ENCODE peak calls at places on chromosomes 5 and 9, in eight cellular contexts. U, B, T, Y, D, V, P and S are unnamed samples.

GRCh38 chr9:107548298-107549142 is 59.0 kb upstream of the KLF4 start:
- DNase-seq in U (peak), B (no peak), T (peak), Y (no peak), D (peak), V (peak), P (peak), S (peak)

GRCh38 chr5:18393546-18393945 is 759.3 kb downstream of the TAF11L14 start:
- DNase-seq in U (no peak), B (no peak), T (no peak), Y (no peak), D (no peak), V (no peak), P (no peak), S (no peak)

GRCh38 chr9:95273369-95274051 is 44.0 kb downstream of the FANCC start:
- DNase-seq in U (no peak), B (no peak), T (no peak), Y (no peak), D (no peak), V (no peak), P (no peak), S (no peak)

GRCh38 chr5:173327948-173328895 is at the start of gene STC2:
- DNase-seq in U (peak), B (no peak), T (peak), Y (no peak), D (no peak), V (peak), P (peak), S (peak)

GRCh38 chr5:131959906-131960305 is 14.4 kb upstream of the MEIKIN start:
- DNase-seq in U (peak), B (no peak), T (no peak), Y (no peak), D (no peak), V (no peak), P (no peak), S (no peak)

GRCh38 chr5:24539625-24540024 is 105.2 kb downstream of the CDH10 start:
- DNase-seq in U (no peak), B (no peak), T (peak), Y (no peak), D (no peak), V (no peak), P (no peak), S (no peak)

GRCh38 chr5:165630211-165630866 is 2124.9 kb downstream of the MAT2B start:
- DNase-seq in U (peak), B (no peak), T (peak), Y (no peak), D (no peak), V (peak), P (peak), S (peak)

GRCh38 chr5:148398698-148399121 is 15.0 kb downstream of the FBXO38 start:
- DNase-seq in U (no peak), B (no peak), T (no peak), Y (no peak), D (no peak), V (no peak), P (no peak), S (peak)

GRCh38 chr9:100104314-100104713 is 5.3 kb downstream of the INVS start:
- DNase-seq in U (peak), B (no peak), T (peak), Y (no peak), D (no peak), V (peak), P (peak), S (peak)

GRCh38 chr9:107751522-107752235 is 262.1 kb upstream of the KLF4 start:
- DNase-seq in U (peak), B (no peak), T (peak), Y (no peak), D (no peak), V (peak), P (no peak), S (no peak)

GRCh38 chr5:164009628-164010027 is 504.2 kb downstream of the MAT2B start:
- DNase-seq in U (no peak), B (no peak), T (no peak), Y (no peak), D (no peak), V (no peak), P (no peak), S (no peak)

GRCh38 chr9:68851657-68852056 is 146.6 kb downstream of the PIP5K1B start:
- DNase-seq in U (peak), B (no peak), T (peak), Y (no peak), D (no peak), V (no peak), P (peak), S (no peak)

GRCh38 chr5:174186096-174186495 is 140.6 kb downstream of the NSG2 start:
- DNase-seq in U (no peak), B (no peak), T (no peak), Y (no peak), D (no peak), V (no peak), P (no peak), S (no peak)

GRCh38 chr5:119355244-119355635 is 579 bp upstream of the TNFAIP8 start:
- DNase-seq in U (peak), B (peak), T (no peak), Y (peak), D (no peak), V (no peak), P (peak), S (no peak)

GRCh38 chr5:96905864-96906263 is 29.6 kb downstream of the ERAP2 start:
- DNase-seq in U (no peak), B (no peak), T (no peak), Y (no peak), D (no peak), V (no peak), P (no peak), S (no peak)

GRCh38 chr5:16987776-16988175 is 51.7 kb upstream of the MYO10 start:
- DNase-seq in U (no peak), B (no peak), T (no peak), Y (no peak), D (no peak), V (no peak), P (no peak), S (no peak)

GRCh38 chr9:1400983-1401382 is 350.8 kb downstream of the DMRT2 start:
- DNase-seq in U (no peak), B (no peak), T (no peak), Y (no peak), D (no peak), V (no peak), P (no peak), S (no peak)

GRCh38 chr9:130992059-130993032 is 16.6 kb upstream of the LAMC3 start:
- DNase-seq in U (no peak), B (no peak), T (no peak), Y (no peak), D (no peak), V (no peak), P (no peak), S (no peak)

GRCh38 chr5:107669543-107670027 is 1.2 kb downstream of the EFNA5 start:
- DNase-seq in U (peak), B (no peak), T (peak), Y (no peak), D (no peak), V (peak), P (peak), S (peak)

GRCh38 chr5:22852807-22853670 is at the start of gene CDH12:
- DNase-seq in U (peak), B (no peak), T (peak), Y (no peak), D (no peak), V (no peak), P (no peak), S (no peak)

GRCh38 chr9:4196886-4197285 is 103.0 kb downstream of the GLIS3 start:
- DNase-seq in U (peak), B (no peak), T (no peak), Y (no peak), D (no peak), V (peak), P (no peak), S (no peak)

GRCh38 chr5:84237126-84237525 is 147.6 kb downstream of the EDIL3 start:
- DNase-seq in U (no peak), B (no peak), T (no peak), Y (no peak), D (no peak), V (no peak), P (no peak), S (no peak)

GRCh38 chr9:97651646-97652045 is 18.0 kb downstream of the NCBP1 start:
- DNase-seq in U (no peak), B (no peak), T (no peak), Y (no peak), D (no peak), V (no peak), P (no peak), S (no peak)

GRCh38 chr9:123483191-123483803 is 127.3 kb downstream of the CRB2 start:
- DNase-seq in U (no peak), B (no peak), T (no peak), Y (no peak), D (no peak), V (no peak), P (no peak), S (no peak)

GRCh38 chr5:175520321-175520720 is 42.0 kb downstream of the SFXN1 start:
- DNase-seq in U (no peak), B (peak), T (no peak), Y (no peak), D (no peak), V (no peak), P (no peak), S (no peak)

GRCh38 chr5:10863763-10864383 is 102.8 kb upstream of the DAP start:
- DNase-seq in U (peak), B (peak), T (peak), Y (no peak), D (no peak), V (peak), P (peak), S (no peak)

GRCh38 chr9:86614871-86615849 is 260.9 kb upstream of the TUT7 start:
- DNase-seq in U (peak), B (no peak), T (peak), Y (no peak), D (no peak), V (peak), P (peak), S (peak)

GRCh38 chr5:164433471-164433870 is 928.1 kb downstream of the MAT2B start:
- DNase-seq in U (no peak), B (no peak), T (peak), Y (no peak), D (no peak), V (peak), P (no peak), S (peak)